ENCODE peak calls at places on chromosomes 16 and 17, in eight cellular contexts. One of them, this sample, is unnamed.

GRCh38 chr16:17452931-17453330 is 17.8 kb downstream of the XYLT1 start:
- DNase-seq in dermis blood vessel endothelial cell: no peak
- DNase-seq in CD8-positive, alpha-beta memory T cell: no peak
- DNase-seq in stimulated activated CD8-positive, alpha-beta memory T cell treated with anti-CD3 and anti-CD28 coated beads, Interleukin-4, amount 100 ng/mL, for 1 hour: no peak
- DNase-seq in endodermal cell: no peak
- DNase-seq in AG04450: no peak
- DNase-seq in left kidney: no peak
- DNase-seq in fibroblast of pulmonary artery: no peak
- DNase-seq in this sample: no peak

GRCh38 chr17:48127371-48128051 is 19.9 kb downstream of the SNX11 start:
- DNase-seq in fibroblast of pulmonary artery: peak
- DNase-seq in AG04450: no peak
- DNase-seq in CD8-positive, alpha-beta memory T cell: no peak
- DNase-seq in stimulated activated CD8-positive, alpha-beta memory T cell treated with anti-CD3 and anti-CD28 coated beads, Interleukin-4, amount 100 ng/mL, for 1 hour: no peak
- DNase-seq in dermis blood vessel endothelial cell: peak
- DNase-seq in endodermal cell: peak
- DNase-seq in left kidney: no peak
- DNase-seq in this sample: peak

GRCh38 chr17:58991718-58992331 is 114.9 kb downstream of the TRIM37 start:
- DNase-seq in AG04450: no peak
- DNase-seq in dermis blood vessel endothelial cell: no peak
- DNase-seq in left kidney: no peak
- DNase-seq in endodermal cell: no peak
- DNase-seq in CD8-positive, alpha-beta memory T cell: no peak
- DNase-seq in stimulated activated CD8-positive, alpha-beta memory T cell treated with anti-CD3 and anti-CD28 coated beads, Interleukin-4, amount 100 ng/mL, for 1 hour: no peak
- DNase-seq in fibroblast of pulmonary artery: peak
- DNase-seq in this sample: peak

GRCh38 chr16:50139580-50139979 is 13.5 kb upstream of the TENT4B start:
- DNase-seq in endodermal cell: no peak
- DNase-seq in fibroblast of pulmonary artery: no peak
- DNase-seq in left kidney: no peak
- DNase-seq in dermis blood vessel endothelial cell: no peak
- DNase-seq in stimulated activated CD8-positive, alpha-beta memory T cell treated with anti-CD3 and anti-CD28 coated beads, Interleukin-4, amount 100 ng/mL, for 1 hour: no peak
- DNase-seq in AG04450: no peak
- DNase-seq in CD8-positive, alpha-beta memory T cell: no peak
- DNase-seq in this sample: no peak

GRCh38 chr16:1125471-1125870 is 27.4 kb upstream of the CACNA1H start:
- DNase-seq in left kidney: peak
- DNase-seq in CD8-positive, alpha-beta memory T cell: no peak
- DNase-seq in endodermal cell: no peak
- DNase-seq in AG04450: peak
- DNase-seq in dermis blood vessel endothelial cell: no peak
- DNase-seq in stimulated activated CD8-positive, alpha-beta memory T cell treated with anti-CD3 and anti-CD28 coated beads, Interleukin-4, amount 100 ng/mL, for 1 hour: no peak
- DNase-seq in fibroblast of pulmonary artery: peak
- DNase-seq in this sample: no peak

GRCh38 chr17:77140878-77141767 is at the start of gene SEC14L1:
- DNase-seq in dermis blood vessel endothelial cell: peak
- DNase-seq in endodermal cell: peak
- DNase-seq in AG04450: no peak
- DNase-seq in left kidney: peak
- DNase-seq in fibroblast of pulmonary artery: peak
- DNase-seq in stimulated activated CD8-positive, alpha-beta memory T cell treated with anti-CD3 and anti-CD28 coated beads, Interleukin-4, amount 100 ng/mL, for 1 hour: no peak
- DNase-seq in CD8-positive, alpha-beta memory T cell: peak
- DNase-seq in this sample: no peak

GRCh38 chr16:86723699-86724098 is 145.3 kb downstream of the FOXL1 start:
- DNase-seq in left kidney: peak
- DNase-seq in dermis blood vessel endothelial cell: no peak
- DNase-seq in stimulated activated CD8-positive, alpha-beta memory T cell treated with anti-CD3 and anti-CD28 coated beads, Interleukin-4, amount 100 ng/mL, for 1 hour: no peak
- DNase-seq in endodermal cell: peak
- DNase-seq in CD8-positive, alpha-beta memory T cell: no peak
- DNase-seq in fibroblast of pulmonary artery: no peak
- DNase-seq in AG04450: no peak
- DNase-seq in this sample: no peak

GRCh38 chr17:1995321-1996242 is 29.6 kb downstream of the RTN4RL1 start:
- DNase-seq in fibroblast of pulmonary artery: no peak
- DNase-seq in stimulated activated CD8-positive, alpha-beta memory T cell treated with anti-CD3 and anti-CD28 coated beads, Interleukin-4, amount 100 ng/mL, for 1 hour: no peak
- DNase-seq in dermis blood vessel endothelial cell: no peak
- DNase-seq in CD8-positive, alpha-beta memory T cell: no peak
- DNase-seq in AG04450: no peak
- DNase-seq in left kidney: no peak
- DNase-seq in endodermal cell: no peak
- DNase-seq in this sample: no peak

GRCh38 chr17:75875940-75876189 is 2.5 kb downstream of the TRIM47 start:
- DNase-seq in CD8-positive, alpha-beta memory T cell: no peak
- DNase-seq in fibroblast of pulmonary artery: no peak
- DNase-seq in left kidney: no peak
- DNase-seq in dermis blood vessel endothelial cell: no peak
- DNase-seq in AG04450: no peak
- DNase-seq in stimulated activated CD8-positive, alpha-beta memory T cell treated with anti-CD3 and anti-CD28 coated beads, Interleukin-4, amount 100 ng/mL, for 1 hour: no peak
- DNase-seq in endodermal cell: no peak
- DNase-seq in this sample: no peak

GRCh38 chr16:84177740-84178070 is 9.2 kb downstream of the TAF1C start:
- DNase-seq in CD8-positive, alpha-beta memory T cell: no peak
- DNase-seq in stimulated activated CD8-positive, alpha-beta memory T cell treated with anti-CD3 and anti-CD28 coated beads, Interleukin-4, amount 100 ng/mL, for 1 hour: no peak
- DNase-seq in AG04450: peak
- DNase-seq in fibroblast of pulmonary artery: peak
- DNase-seq in dermis blood vessel endothelial cell: peak
- DNase-seq in left kidney: no peak
- DNase-seq in endodermal cell: peak
- DNase-seq in this sample: peak

GRCh38 chr16:57724541-57724940 is 11.0 kb upstream of the KATNB1 start:
- DNase-seq in left kidney: peak
- DNase-seq in CD8-positive, alpha-beta memory T cell: no peak
- DNase-seq in endodermal cell: no peak
- DNase-seq in stimulated activated CD8-positive, alpha-beta memory T cell treated with anti-CD3 and anti-CD28 coated beads, Interleukin-4, amount 100 ng/mL, for 1 hour: no peak
- DNase-seq in fibroblast of pulmonary artery: no peak
- DNase-seq in AG04450: no peak
- DNase-seq in dermis blood vessel endothelial cell: no peak
- DNase-seq in this sample: no peak

GRCh38 chr17:3990391-3991127 is 26.3 kb upstream of the ATP2A3 start:
- DNase-seq in stimulated activated CD8-positive, alpha-beta memory T cell treated with anti-CD3 and anti-CD28 coated beads, Interleukin-4, amount 100 ng/mL, for 1 hour: no peak
- DNase-seq in left kidney: no peak
- DNase-seq in CD8-positive, alpha-beta memory T cell: no peak
- DNase-seq in dermis blood vessel endothelial cell: no peak
- DNase-seq in fibroblast of pulmonary artery: no peak
- DNase-seq in AG04450: no peak
- DNase-seq in endodermal cell: no peak
- DNase-seq in this sample: no peak